ENCODE peak calls at places on chromosomes 11 and 22, in eight cellular contexts. One of them, this sample, is unnamed.

GRCh38 chr11:117126223-117126965 is 17.7 kb upstream of the PAFAH1B2 start:
- DNase-seq in GM06990: no peak
- DNase-seq in brain microvascular endothelial cell: no peak
- DNase-seq in cardiac muscle cell: no peak
- DNase-seq in testis: no peak
- DNase-seq in AG10803: no peak
- DNase-seq in kidney: no peak
- DNase-seq in heart left ventricle: no peak
- DNase-seq in this sample: no peak

GRCh38 chr11:95134491-95134890 is 44.8 kb downstream of the ENDOD1 start:
- DNase-seq in GM06990: no peak
- DNase-seq in brain microvascular endothelial cell: peak; percentile 63
- DNase-seq in cardiac muscle cell: peak; percentile 41
- DNase-seq in testis: peak; percentile 79
- DNase-seq in AG10803: peak; percentile 65
- DNase-seq in kidney: no peak
- DNase-seq in heart left ventricle: no peak
- DNase-seq in this sample: peak; percentile 53

GRCh38 chr11:8289426-8290047 is 25.9 kb upstream of the LMO1 start:
- DNase-seq in GM06990: no peak
- DNase-seq in brain microvascular endothelial cell: no peak
- DNase-seq in cardiac muscle cell: no peak
- DNase-seq in testis: no peak
- DNase-seq in AG10803: no peak
- DNase-seq in kidney: no peak
- DNase-seq in heart left ventricle: peak; percentile 16
- DNase-seq in this sample: peak; percentile 21

GRCh38 chr11:108588287-108588686 is 5.3 kb downstream of the EXPH5 start:
- DNase-seq in GM06990: no peak
- DNase-seq in brain microvascular endothelial cell: no peak
- DNase-seq in cardiac muscle cell: no peak
- DNase-seq in testis: no peak
- DNase-seq in AG10803: no peak
- DNase-seq in kidney: no peak
- DNase-seq in heart left ventricle: no peak
- DNase-seq in this sample: no peak

GRCh38 chr22:32660292-32660691 is 141.2 kb upstream of the TIMP3 start:
- DNase-seq in GM06990: peak; percentile 14
- DNase-seq in brain microvascular endothelial cell: peak; percentile 47
- DNase-seq in cardiac muscle cell: peak; percentile 83
- DNase-seq in testis: peak; percentile 83
- DNase-seq in AG10803: peak; percentile 67
- DNase-seq in kidney: no peak
- DNase-seq in heart left ventricle: peak; percentile 66
- DNase-seq in this sample: peak; percentile 16

GRCh38 chr11:117946842-117947526 is 17.8 kb upstream of the TMPRSS13 start:
- DNase-seq in GM06990: peak; percentile 54
- DNase-seq in brain microvascular endothelial cell: peak; percentile 84
- DNase-seq in cardiac muscle cell: peak; percentile 93
- DNase-seq in testis: peak; percentile 93
- DNase-seq in AG10803: peak; percentile 88
- DNase-seq in kidney: peak; percentile 94
- DNase-seq in heart left ventricle: peak; percentile 89
- DNase-seq in this sample: peak; percentile 62

GRCh38 chr11:48169706-48170105 is 46.9 kb upstream of the OR4B1 start:
- DNase-seq in GM06990: no peak
- DNase-seq in brain microvascular endothelial cell: peak; percentile 58
- DNase-seq in cardiac muscle cell: peak; percentile 73
- DNase-seq in testis: no peak
- DNase-seq in AG10803: no peak
- DNase-seq in kidney: no peak
- DNase-seq in heart left ventricle: peak; percentile 82
- DNase-seq in this sample: no peak

GRCh38 chr11:128453444-128454336 is 133.7 kb downstream of the ETS1 start:
- DNase-seq in GM06990: no peak
- DNase-seq in brain microvascular endothelial cell: peak; percentile 95
- DNase-seq in cardiac muscle cell: peak; percentile 98
- DNase-seq in testis: peak; percentile 62
- DNase-seq in AG10803: peak; percentile 97
- DNase-seq in kidney: peak; percentile 65
- DNase-seq in heart left ventricle: peak; percentile 63
- DNase-seq in this sample: peak; percentile 96

GRCh38 chr11:126146454-126147192 is 64.8 kb downstream of the RPUSD4 start:
- DNase-seq in GM06990: no peak
- DNase-seq in brain microvascular endothelial cell: no peak
- DNase-seq in cardiac muscle cell: no peak
- DNase-seq in testis: no peak
- DNase-seq in AG10803: no peak
- DNase-seq in kidney: no peak
- DNase-seq in heart left ventricle: no peak
- DNase-seq in this sample: no peak

DNA sequence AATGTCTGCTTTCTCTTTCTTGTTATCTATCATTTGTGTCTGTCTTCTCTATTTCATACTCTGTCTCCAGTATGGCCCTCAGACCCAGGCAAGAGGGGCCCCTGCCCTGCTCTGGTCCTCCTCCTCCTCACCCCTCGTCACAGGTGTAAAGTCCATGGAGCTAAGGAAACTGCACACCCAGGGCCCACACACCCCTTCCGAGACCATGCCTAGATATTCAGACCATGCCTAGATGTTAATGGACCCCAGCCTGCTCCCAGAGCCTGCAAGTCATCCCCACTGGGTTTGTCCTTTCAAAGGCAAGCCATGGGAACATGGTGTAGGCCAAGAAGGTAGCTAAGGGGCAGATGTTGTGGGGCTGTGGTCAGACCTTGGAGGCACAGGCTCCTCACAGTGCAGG is 24.1 kb upstream of the ANO1 start:
- DNase-seq in GM06990: no peak
- DNase-seq in brain microvascular endothelial cell: no peak
- DNase-seq in cardiac muscle cell: no peak
- DNase-seq in testis: no peak
- DNase-seq in AG10803: no peak
- DNase-seq in kidney: no peak
- DNase-seq in heart left ventricle: no peak
- DNase-seq in this sample: no peak
- H3K4me3 ChIP-seq in GM06990: no peak overlapping the region
- H3K4me3 ChIP-seq in brain microvascular endothelial cell: no peak overlapping the region
- H3K4me3 ChIP-seq in cardiac muscle cell: no peak overlapping the region
- H3K4me3 ChIP-seq in testis: no peak overlapping the region
- H3K4me3 ChIP-seq in AG10803: no peak overlapping the region
- H3K4me3 ChIP-seq in kidney: no peak overlapping the region
- H3K4me3 ChIP-seq in heart left ventricle: no peak overlapping the region
- H3K4me3 ChIP-seq in this sample: no peak overlapping the region

GRCh38 chr11:34606326-34607120 is 14.4 kb upstream of the EHF start:
- DNase-seq in GM06990: no peak
- DNase-seq in brain microvascular endothelial cell: no peak
- DNase-seq in cardiac muscle cell: no peak
- DNase-seq in testis: no peak
- DNase-seq in AG10803: no peak
- DNase-seq in kidney: no peak
- DNase-seq in heart left ventricle: no peak
- DNase-seq in this sample: no peak

GRCh38 chr11:34605481-34606325 is 15.2 kb upstream of the EHF start:
- DNase-seq in GM06990: no peak
- DNase-seq in brain microvascular endothelial cell: no peak
- DNase-seq in cardiac muscle cell: no peak
- DNase-seq in testis: no peak
- DNase-seq in AG10803: no peak
- DNase-seq in kidney: no peak
- DNase-seq in heart left ventricle: no peak
- DNase-seq in this sample: no peak

GRCh38 chr11:34609850-34610249 is 11.0 kb upstream of the EHF start:
- DNase-seq in GM06990: no peak
- DNase-seq in brain microvascular endothelial cell: no peak
- DNase-seq in cardiac muscle cell: no peak
- DNase-seq in testis: no peak
- DNase-seq in AG10803: no peak
- DNase-seq in kidney: no peak
- DNase-seq in heart left ventricle: no peak
- DNase-seq in this sample: no peak

GRCh38 chr11:34610324-34611041 is 10.4 kb upstream of the EHF start:
- DNase-seq in GM06990: no peak
- DNase-seq in brain microvascular endothelial cell: no peak
- DNase-seq in cardiac muscle cell: no peak
- DNase-seq in testis: no peak
- DNase-seq in AG10803: no peak
- DNase-seq in kidney: no peak
- DNase-seq in heart left ventricle: no peak
- DNase-seq in this sample: no peak

DNA sequence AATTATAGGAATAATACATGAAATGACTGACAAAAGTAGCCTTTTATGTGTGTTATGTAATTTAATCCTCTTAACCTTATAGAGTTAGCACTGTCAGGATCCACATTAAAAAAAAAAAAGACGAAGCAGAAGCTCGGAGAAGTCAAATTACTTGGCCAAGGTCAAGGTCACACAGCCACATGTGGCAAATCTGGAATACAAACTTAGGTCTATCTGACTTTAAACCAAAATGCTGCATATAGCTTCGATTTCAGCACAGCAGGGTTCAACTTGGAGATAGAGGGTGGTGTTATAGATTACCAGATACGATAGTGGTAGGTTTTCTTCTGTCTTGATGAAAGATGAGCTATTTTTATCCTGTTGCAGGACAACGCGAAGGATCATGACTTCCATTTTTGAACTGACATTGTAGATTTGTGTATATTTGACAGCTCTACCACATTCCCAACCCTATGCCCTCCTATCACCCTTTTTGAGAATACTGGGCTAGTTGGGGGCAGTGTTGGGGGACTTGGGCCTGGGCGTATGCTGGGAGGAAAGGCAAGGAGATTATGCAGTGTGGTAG is 11.6 kb upstream of the EHF start:
- DNase-seq in GM06990: no peak
- DNase-seq in brain microvascular endothelial cell: no peak
- DNase-seq in cardiac muscle cell: no peak
- DNase-seq in testis: no peak
- DNase-seq in AG10803: no peak
- DNase-seq in kidney: no peak
- DNase-seq in heart left ventricle: no peak
- DNase-seq in this sample: no peak
- H3K4me3 ChIP-seq in GM06990: no peak overlapping the region
- H3K4me3 ChIP-seq in brain microvascular endothelial cell: no peak overlapping the region
- H3K4me3 ChIP-seq in cardiac muscle cell: no peak overlapping the region
- H3K4me3 ChIP-seq in testis: no peak overlapping the region
- H3K4me3 ChIP-seq in AG10803: no peak overlapping the region
- H3K4me3 ChIP-seq in kidney: no peak overlapping the region
- H3K4me3 ChIP-seq in heart left ventricle: no peak overlapping the region
- H3K4me3 ChIP-seq in this sample: no peak overlapping the region

GRCh38 chr11:19353287-19353686 is 112.5 kb upstream of the E2F8 start:
- DNase-seq in GM06990: no peak
- DNase-seq in brain microvascular endothelial cell: no peak
- DNase-seq in cardiac muscle cell: no peak
- DNase-seq in testis: no peak
- DNase-seq in AG10803: no peak
- DNase-seq in kidney: no peak
- DNase-seq in heart left ventricle: no peak
- DNase-seq in this sample: no peak
- H3K4me3 ChIP-seq in GM06990: no peak overlapping the region
- H3K4me3 ChIP-seq in brain microvascular endothelial cell: no peak overlapping the region
- H3K4me3 ChIP-seq in cardiac muscle cell: no peak overlapping the region
- H3K4me3 ChIP-seq in testis: no peak overlapping the region
- H3K4me3 ChIP-seq in AG10803: no peak overlapping the region
- H3K4me3 ChIP-seq in kidney: no peak overlapping the region
- H3K4me3 ChIP-seq in heart left ventricle: no peak overlapping the region
- H3K4me3 ChIP-seq in this sample: no peak overlapping the region

GRCh38 chr22:26480611-26480932 is 3.0 kb downstream of the HPS4 start:
- DNase-seq in GM06990: no peak
- DNase-seq in brain microvascular endothelial cell: no peak
- DNase-seq in cardiac muscle cell: no peak
- DNase-seq in testis: no peak
- DNase-seq in AG10803: no peak
- DNase-seq in kidney: no peak
- DNase-seq in heart left ventricle: no peak
- DNase-seq in this sample: no peak
- H3K4me3 ChIP-seq in GM06990: peak overlapping the region; percentile 8
- H3K4me3 ChIP-seq in brain microvascular endothelial cell: no peak overlapping the region
- H3K4me3 ChIP-seq in cardiac muscle cell: no peak overlapping the region
- H3K4me3 ChIP-seq in testis: no peak overlapping the region
- H3K4me3 ChIP-seq in AG10803: no peak overlapping the region
- H3K4me3 ChIP-seq in kidney: no peak overlapping the region
- H3K4me3 ChIP-seq in heart left ventricle: no peak overlapping the region
- H3K4me3 ChIP-seq in this sample: no peak overlapping the region

This sample was measured in skeletal muscle cell.